ENCODE peak calls at places on chromosomes 1 and 21, in six cellular contexts. M is brain microvascular endothelial cell, X is psoas muscle, T is HCT116, R is neuronal stem cell, W is SJCRH30. A is an unnamed sample.

GRCh38 chr1:68495968-68496679 is 758 bp downstream of the DEPDC1 start:
- DNase-seq in T (peak), X (no peak), M (peak), R (peak), W (no peak), A (no peak)

GRCh38 chr1:223831755-223832636 is 13.8 kb downstream of the TP53BP2 start:
- DNase-seq in M (no peak), X (no peak), W (no peak), R (no peak), T (no peak), A (no peak)

GRCh38 chr21:24076179-24076578 is 1531.1 kb downstream of the MRPL39 start:
- DNase-seq in R (no peak), W (no peak), M (no peak), X (no peak), T (no peak), A (no peak)

GRCh38 chr1:244865028-244865371 is 657 bp upstream of the HNRNPU start:
- DNase-seq in W (peak), M (no peak), T (no peak), X (no peak), R (no peak), A (no peak)

GRCh38 chr1:59063501-59063900 is 233.4 kb upstream of the FGGY start:
- DNase-seq in X (no peak), T (no peak), M (no peak), R (peak), W (no peak), A (no peak)

GRCh38 chr1:159598196-159598595 is 10.6 kb downstream of the APCS start:
- DNase-seq in X (no peak), R (no peak), W (peak), M (peak), T (no peak), A (peak)

GRCh38 chr1:15617874-15618684 is 821 bp downstream of the DDI2 start:
- DNase-seq in R (no peak), T (no peak), W (peak), X (peak), M (no peak), A (peak)

GRCh38 chr1:36900128-36900527 is 134.2 kb downstream of the GRIK3 start:
- DNase-seq in R (no peak), M (no peak), W (no peak), T (no peak), X (no peak), A (no peak)

GRCh38 chr1:101071470-101071886 is 45.9 kb upstream of the DPH5 start:
- DNase-seq in X (no peak), R (no peak), W (no peak), T (no peak), M (no peak), A (no peak)

GRCh38 chr1:205030916-205031315 is 12.1 kb upstream of the CNTN2 start:
- DNase-seq in X (no peak), T (no peak), R (peak), M (no peak), W (no peak), A (no peak)

GRCh38 chr1:155910621-155911121 is 478 bp downstream of the RIT1 start:
- DNase-seq in T (no peak), X (no peak), R (peak), M (peak), W (peak), A (no peak)

GRCh38 chr1:147892731-147893214 is 9.8 kb upstream of the GJA8 start:
- DNase-seq in W (peak), M (peak), X (no peak), T (peak), R (no peak), A (no peak)

GRCh38 chr1:32767641-32768040 is 49.5 kb downstream of the YARS1 start:
- DNase-seq in M (no peak), R (no peak), X (no peak), T (no peak), W (no peak), A (no peak)

GRCh38 chr1:192524223-192524622 is 51.4 kb upstream of the RGS1 start:
- DNase-seq in W (no peak), X (no peak), R (no peak), M (no peak), T (no peak), A (no peak)

GRCh38 chr1:2588661-2589330 is 2.2 kb downstream of the PRXL2B start:
- DNase-seq in W (no peak), X (no peak), T (no peak), M (no peak), R (no peak), A (no peak)

GRCh38 chr1:82491301-82491986 is 690.7 kb downstream of the ADGRL2 start:
- DNase-seq in R (no peak), W (no peak), X (no peak), T (no peak), M (no peak), A (no peak)

GRCh38 chr1:40130892-40131291 is 30.3 kb upstream of the RLF start:
- DNase-seq in W (no peak), M (no peak), T (no peak), X (no peak), R (no peak), A (peak)

GRCh38 chr1:20216574-20216973 is 30.3 kb upstream of the PLA2G2C start:
- DNase-seq in R (no peak), X (no peak), W (peak), T (peak), M (peak), A (no peak)

GRCh38 chr1:46065405-46065804 is 67.0 kb downstream of the PIK3R3 start:
- DNase-seq in T (peak), W (no peak), R (no peak), X (no peak), M (no peak), A (no peak)

GRCh38 chr1:54110991-54111390 is 41.8 kb downstream of the CDCP2 start:
- DNase-seq in R (no peak), T (no peak), M (no peak), W (no peak), X (no peak), A (no peak)

GRCh38 chr1:168499094-168500049 is 44.4 kb downstream of the XCL2 start:
- DNase-seq in W (no peak), X (no peak), M (no peak), T (no peak), R (no peak), A (no peak)

GRCh38 chr1:35568975-35569395 is 4.1 kb upstream of the TFAP2E start:
- DNase-seq in X (no peak), T (peak), R (no peak), W (peak), M (peak), A (no peak)

GRCh38 chr1:86758570-86758969 is 54.2 kb downstream of the SH3GLB1 start:
- DNase-seq in T (no peak), R (no peak), M (no peak), X (no peak), W (no peak), A (no peak)

GRCh38 chr1:52119291-52119690 is 22.6 kb upstream of the ZFYVE9 start:
- DNase-seq in W (no peak), X (no peak), M (no peak), T (no peak), R (no peak), A (no peak)

GRCh38 chr1:241167121-241167619 is 189.8 kb downstream of the RGS7 start:
- DNase-seq in X (no peak), R (no peak), T (no peak), W (peak), M (no peak), A (no peak)

GRCh38 chr1:20211511-20211931 is 25.2 kb upstream of the PLA2G2C start:
- DNase-seq in M (no peak), W (no peak), X (no peak), T (peak), R (no peak), A (peak)

GRCh38 chr1:180233191-180234011 is 3.3 kb downstream of the LHX4 start:
- DNase-seq in W (no peak), T (no peak), M (no peak), X (no peak), R (no peak), A (no peak)

GRCh38 chr1:229225331-229225782 is 45.6 kb upstream of the RAB4A start:
- DNase-seq in R (no peak), T (no peak), X (no peak), M (no peak), W (no peak), A (no peak)

GRCh38 chr1:201326710-201327109 is 43.4 kb downstream of the PKP1 start:
- DNase-seq in R (no peak), T (no peak), X (no peak), W (no peak), M (no peak), A (no peak)

GRCh38 chr1:64847666-64848065 is 102.8 kb downstream of the RAVER2 start:
- DNase-seq in X (no peak), T (no peak), W (no peak), R (no peak), M (no peak), A (no peak)

GRCh38 chr1:152756872-152757271 is 953 bp upstream of the KPRP start:
- DNase-seq in W (no peak), T (no peak), R (no peak), X (no peak), M (no peak), A (no peak)

GRCh38 chr1:203090667-203091320 is 5.0 kb upstream of the MYOG start:
- DNase-seq in T (no peak), M (no peak), W (peak), R (no peak), X (no peak), A (no peak)

GRCh38 chr1:28792644-28793121 is 19.3 kb upstream of the OPRD1 start:
- DNase-seq in X (no peak), M (no peak), R (no peak), T (no peak), W (peak), A (no peak)

GRCh38 chr1:167077128-167077867 is 12.9 kb downstream of the GPA33 start:
- DNase-seq in R (no peak), X (no peak), M (no peak), W (no peak), T (no peak), A (no peak)

GRCh38 chr1:62356257-62356835 is 37.1 kb upstream of the KANK4 start:
- DNase-seq in T (peak), R (no peak), X (no peak), W (peak), M (peak), A (peak)

GRCh38 chr1:54291276-54292014 is 91.5 kb downstream of the MRPL37 start:
- DNase-seq in X (no peak), W (no peak), M (no peak), T (no peak), R (no peak), A (no peak)

GRCh38 chr1:27037518-27037917 is 24.9 kb upstream of the TENT5B start:
- DNase-seq in R (no peak), M (no peak), X (no peak), T (no peak), W (no peak), A (no peak)

DNA sequence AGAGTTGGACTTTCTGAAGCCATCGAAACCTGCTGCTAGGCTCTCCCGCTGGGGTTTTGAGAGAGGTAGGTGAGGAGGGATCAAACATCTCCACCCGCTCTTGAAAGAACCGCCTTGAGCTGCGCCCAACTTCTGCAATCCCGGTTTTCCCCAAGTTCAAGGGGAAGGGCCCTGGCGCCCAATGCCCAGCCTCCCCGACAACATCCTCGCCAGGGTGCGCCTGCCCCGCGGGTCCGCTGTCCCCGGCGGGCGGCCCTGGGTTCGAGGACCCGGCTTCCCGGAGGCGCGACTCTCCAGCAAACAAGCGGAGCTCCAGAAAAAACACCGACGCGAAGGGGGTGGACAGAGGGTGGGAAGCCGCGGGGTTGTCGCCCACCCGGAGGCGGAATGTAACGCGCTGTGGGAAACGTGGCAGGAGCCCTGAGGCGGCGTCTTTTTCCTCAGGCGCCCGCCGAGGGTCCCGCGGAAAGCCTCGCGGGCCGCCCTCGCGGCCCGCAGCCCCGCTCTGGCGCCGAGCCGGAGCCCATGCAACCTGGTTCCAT is 607 bp downstream of the BTG3 start:
- DNase-seq in W (peak), M (peak), T (no peak), X (peak), R (peak), A (peak)
- H3K27ac ChIP-seq in W (peak), M (peak), T (peak), X (peak), R (no peak), A (peak)

GRCh38 chr21:41616063-41616591 is 108.2 kb upstream of the TMPRSS2 start:
- DNase-seq in T (no peak), X (peak), R (no peak), W (no peak), M (peak), A (no peak)
- H3K27ac ChIP-seq in T (no peak), X (peak), R (no peak), W (no peak), M (peak), A (peak)

GRCh38 chr1:66334311-66334710 is 199.6 kb upstream of the SGIP1 start:
- DNase-seq in M (no peak), X (no peak), W (no peak), R (no peak), T (no peak), A (no peak)

GRCh38 chr1:66335125-66335524 is 198.8 kb upstream of the SGIP1 start:
- DNase-seq in T (no peak), W (no peak), M (no peak), R (no peak), X (no peak), A (no peak)

GRCh38 chr1:66337249-66337648 is 196.7 kb upstream of the SGIP1 start:
- DNase-seq in X (no peak), M (no peak), W (no peak), T (no peak), R (no peak), A (no peak)

GRCh38 chr1:66335859-66336640 is 197.9 kb upstream of the SGIP1 start:
- DNase-seq in T (no peak), R (no peak), X (peak), M (peak), W (peak), A (no peak)

GRCh38 chr1:66336641-66336991 is 197.3 kb upstream of the SGIP1 start:
- DNase-seq in T (no peak), W (no peak), M (no peak), R (no peak), X (no peak), A (no peak)
- H3K27ac ChIP-seq in T (peak), W (no peak), M (peak), R (no peak), X (peak), A (no peak)

DNA sequence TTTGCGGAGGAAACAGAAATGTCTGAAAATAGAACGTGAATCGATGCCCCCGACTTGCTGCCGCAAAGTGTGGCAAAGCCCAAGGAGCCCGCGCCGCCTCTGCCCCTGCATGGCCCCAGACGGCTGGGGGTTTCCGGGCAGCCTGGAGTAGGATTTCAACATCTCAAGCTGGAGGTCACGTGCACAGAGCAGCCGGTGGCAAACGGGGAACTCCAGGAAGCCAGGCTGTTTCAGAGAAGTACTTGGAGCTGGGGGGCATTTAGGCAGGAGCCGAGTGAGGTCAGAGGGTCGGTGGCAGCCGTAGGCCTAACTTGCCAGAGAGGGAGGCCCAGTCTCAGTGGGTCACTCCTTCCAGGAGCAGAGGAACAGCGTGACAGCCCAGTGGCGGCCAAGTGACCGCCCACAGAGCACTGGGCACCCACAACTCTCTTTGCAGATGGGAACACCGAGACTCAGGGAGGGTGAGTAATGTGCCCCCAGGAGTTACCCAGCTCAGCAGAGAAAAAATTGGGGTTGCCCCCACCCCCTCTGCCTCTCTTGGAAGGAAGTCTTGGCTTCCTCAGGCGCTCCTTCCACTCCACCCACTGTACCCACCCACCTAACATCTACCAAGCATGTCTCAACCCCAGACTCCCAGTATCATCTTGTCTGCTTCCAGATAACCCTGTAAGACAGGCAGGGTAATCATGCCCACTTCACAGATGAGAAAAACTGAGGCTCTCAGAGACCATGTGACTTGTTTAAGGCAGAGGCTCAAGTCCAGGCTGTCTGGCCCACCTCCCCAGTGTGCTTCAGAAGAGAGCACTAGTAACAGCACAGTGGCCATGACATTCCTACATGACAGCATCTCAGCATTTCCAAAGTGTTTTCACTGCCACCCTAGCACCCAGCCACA is 179.4 kb downstream of the HIVEP3 start:
- DNase-seq in X (peak), M (peak), T (no peak), R (no peak), W (peak), A (no peak)
- H3K27ac ChIP-seq in X (peak), M (peak), T (no peak), R (no peak), W (peak), A (no peak)

DNA sequence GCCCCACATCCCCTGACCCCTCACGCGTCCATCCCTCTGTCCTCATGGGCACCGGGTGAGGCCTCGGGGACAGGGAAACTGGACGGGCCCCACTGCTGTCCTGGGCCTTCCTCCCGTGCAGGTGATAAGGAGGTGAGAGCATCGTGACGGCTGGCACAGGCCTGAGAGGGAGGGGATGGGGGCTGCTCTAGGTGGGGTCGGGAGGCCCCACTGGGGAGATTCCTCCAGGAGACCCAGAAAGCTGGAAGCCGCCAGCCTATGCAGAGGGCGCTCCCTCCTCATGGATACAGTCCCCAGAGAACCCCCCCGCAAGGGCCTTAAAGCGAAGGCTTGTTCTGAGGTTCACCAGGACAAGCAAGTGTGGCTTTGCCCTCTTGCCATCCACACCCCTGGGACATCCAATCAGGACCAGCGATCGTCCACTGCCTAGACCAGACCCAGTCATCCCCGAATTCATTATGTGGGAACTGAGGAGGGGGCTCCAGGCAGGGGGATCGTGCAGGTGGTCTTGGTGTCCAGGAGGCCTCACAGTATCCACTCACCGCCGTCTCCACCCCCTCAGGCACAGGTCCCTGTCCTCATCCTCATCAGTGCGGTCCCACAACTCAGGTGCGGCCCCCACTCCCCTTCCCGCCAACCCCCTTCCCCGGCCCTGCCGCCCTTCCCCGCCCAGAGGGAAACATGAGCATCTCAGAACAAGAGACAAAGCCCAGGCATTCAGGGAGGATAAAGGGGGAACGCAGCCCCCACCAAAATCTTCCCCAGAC is 45.3 kb upstream of the COL18A1 start:
- DNase-seq in T (no peak), W (no peak), X (no peak), M (no peak), R (peak), A (no peak)
- H3K27ac ChIP-seq in T (no peak), W (no peak), X (no peak), M (no peak), R (no peak), A (no peak)

GRCh38 chr1:8090241-8090702 is 64.2 kb upstream of the ERRFI1 start:
- DNase-seq in R (no peak), W (peak), X (no peak), T (no peak), M (peak), A (no peak)
- H3K27ac ChIP-seq in R (no peak), W (peak), X (peak), T (peak), M (peak), A (peak)

DNA sequence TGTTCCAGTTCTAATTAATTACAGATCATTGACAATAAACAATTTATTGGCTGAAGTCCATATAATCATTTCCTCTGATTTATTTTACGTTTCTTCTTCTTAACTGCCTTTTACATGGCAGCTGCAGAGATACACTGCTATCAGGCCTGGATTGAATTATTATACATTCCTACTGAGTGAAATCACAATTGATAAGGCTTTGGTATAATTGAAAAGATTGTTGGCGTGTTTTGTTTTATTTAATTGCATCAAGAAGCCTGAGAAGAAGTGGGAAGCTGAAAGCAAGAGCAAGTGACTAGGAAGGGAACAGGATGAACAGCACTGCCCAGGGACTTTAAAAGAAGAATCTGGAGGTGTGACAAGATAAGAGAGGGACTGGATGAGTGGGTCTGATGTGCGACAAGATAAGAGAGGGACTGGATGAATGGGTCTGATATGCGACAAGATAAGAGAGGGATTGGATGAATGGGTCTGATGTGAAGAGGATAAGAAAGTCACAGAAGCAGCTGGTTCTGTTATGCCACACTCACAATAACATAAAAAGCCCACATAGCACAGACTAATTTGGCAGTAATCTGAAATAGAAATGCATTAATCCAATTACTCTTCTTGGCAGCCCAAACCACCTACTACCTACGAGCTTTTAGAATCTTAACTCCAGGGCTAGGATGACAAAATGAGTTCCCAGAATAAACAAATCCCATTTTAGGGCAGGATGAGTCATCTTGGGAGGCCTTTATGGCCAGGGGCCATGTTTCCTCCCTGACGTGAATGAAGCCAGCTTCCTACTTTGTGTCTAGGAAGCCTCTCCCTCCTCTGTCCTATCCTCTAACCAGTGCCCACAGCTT is 129.7 kb downstream of the DUSP10 start:
- DNase-seq in M (peak), T (peak), X (peak), W (peak), R (no peak), A (no peak)
- H3K27ac ChIP-seq in M (no peak), T (no peak), X (peak), W (peak), R (no peak), A (no peak)

A was measured in epithelial cell of prostate.